ENCODE peak calls at places on chromosomes 5 and 9, in ten cellular contexts. H is dorsolateral prefrontal cortex, C is spleen, E is lower lobe of right lung, L is choroid plexus epithelial cell, N is upper lobe of left lung, Q is astrocyte of the cerebellum, R is foreskin fibroblast, O is fibroblast of villous mesenchyme, Z is NB4. J is an unnamed sample.

GRCh38 chr9:115106642-115107041 is 11.3 kb downstream of the TNC start:
- DNase-seq in H (no peak), C (no peak), E (no peak), L (no peak), N (no peak), Q (no peak), R (no peak), O (no peak), Z (no peak), J (no peak)

GRCh38 chr5:164115420-164115819 is 610.0 kb downstream of the MAT2B start:
- DNase-seq in H (no peak), C (no peak), E (no peak), L (no peak), N (no peak), Q (no peak), R (no peak), O (no peak), Z (no peak), J (no peak)

GRCh38 chr5:10501554-10502075 is 59.9 kb downstream of the ROPN1L start:
- DNase-seq in H (no peak), C (peak; percentile 65), E (no peak), L (peak; percentile 72), N (no peak), Q (no peak), R (no peak), O (peak; percentile 43), Z (peak; percentile 60), J (peak; percentile 24)

GRCh38 chr5:172078726-172079345 is 72.4 kb upstream of the FBXW11 start:
- DNase-seq in H (no peak), C (no peak), E (no peak), L (peak; percentile 56), N (peak; percentile 44), Q (no peak), R (no peak), O (no peak), Z (peak; percentile 22), J (peak; percentile 59)

GRCh38 chr9:69324549-69325401 is at the start of gene ENTREP1:
- DNase-seq in H (peak; percentile 7), C (peak; percentile 84), E (peak; percentile 87), L (peak; percentile 10), N (peak; percentile 76), Q (no peak), R (peak; percentile 20), O (peak; percentile 8), Z (no peak), J (peak; percentile 38)

GRCh38 chr9:4303002-4303401 is 3.1 kb upstream of the GLIS3 start:
- DNase-seq in H (no peak), C (no peak), E (no peak), L (peak; percentile 82), N (no peak), Q (no peak), R (peak; percentile 47), O (no peak), Z (no peak), J (peak; percentile 75)

GRCh38 chr5:140246378-140247122 is 56.4 kb downstream of the PFDN1 start:
- DNase-seq in H (peak; percentile 57), C (no peak), E (no peak), L (peak; percentile 80), N (no peak), Q (peak; percentile 63), R (peak; percentile 79), O (peak; percentile 85), Z (no peak), J (peak; percentile 77)

GRCh38 chr5:159415301-159415937 is 85.1 kb upstream of the IL12B start:
- DNase-seq in H (no peak), C (no peak), E (no peak), L (no peak), N (no peak), Q (no peak), R (no peak), O (peak; percentile 43), Z (no peak), J (no peak)

DNA sequence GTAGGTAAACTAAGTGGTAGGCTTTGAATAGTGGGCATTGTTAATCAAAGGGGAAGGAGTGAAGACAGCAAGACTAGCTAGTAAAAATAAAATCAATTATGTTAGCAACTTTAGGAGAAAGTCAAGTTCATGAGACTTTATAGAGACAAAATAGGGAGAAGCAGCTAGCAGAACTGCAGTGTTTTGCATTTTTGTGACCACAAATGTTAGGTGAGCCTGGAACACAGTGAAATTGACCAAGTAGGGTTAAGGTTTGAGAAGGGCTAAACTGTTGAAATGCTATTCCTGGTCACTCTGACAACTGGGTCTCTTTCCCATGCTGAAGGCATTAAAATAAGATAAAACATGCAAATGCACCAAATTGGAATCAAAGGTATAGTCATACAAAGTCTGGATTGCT is 13.0 kb downstream of the SEC61B start:
- DNase-seq in H (no peak), C (no peak), E (no peak), L (no peak), N (no peak), Q (no peak), R (no peak), O (no peak), Z (no peak), J (no peak)
- H3K4me3 ChIP-seq in H (no peak overlapping the region), C (no peak overlapping the region), E (no peak overlapping the region), L (no peak overlapping the region), N (no peak overlapping the region), Q (no peak overlapping the region), R (no peak overlapping the region), O (no peak overlapping the region), Z (no peak overlapping the region), J (no peak overlapping the region)

DNA sequence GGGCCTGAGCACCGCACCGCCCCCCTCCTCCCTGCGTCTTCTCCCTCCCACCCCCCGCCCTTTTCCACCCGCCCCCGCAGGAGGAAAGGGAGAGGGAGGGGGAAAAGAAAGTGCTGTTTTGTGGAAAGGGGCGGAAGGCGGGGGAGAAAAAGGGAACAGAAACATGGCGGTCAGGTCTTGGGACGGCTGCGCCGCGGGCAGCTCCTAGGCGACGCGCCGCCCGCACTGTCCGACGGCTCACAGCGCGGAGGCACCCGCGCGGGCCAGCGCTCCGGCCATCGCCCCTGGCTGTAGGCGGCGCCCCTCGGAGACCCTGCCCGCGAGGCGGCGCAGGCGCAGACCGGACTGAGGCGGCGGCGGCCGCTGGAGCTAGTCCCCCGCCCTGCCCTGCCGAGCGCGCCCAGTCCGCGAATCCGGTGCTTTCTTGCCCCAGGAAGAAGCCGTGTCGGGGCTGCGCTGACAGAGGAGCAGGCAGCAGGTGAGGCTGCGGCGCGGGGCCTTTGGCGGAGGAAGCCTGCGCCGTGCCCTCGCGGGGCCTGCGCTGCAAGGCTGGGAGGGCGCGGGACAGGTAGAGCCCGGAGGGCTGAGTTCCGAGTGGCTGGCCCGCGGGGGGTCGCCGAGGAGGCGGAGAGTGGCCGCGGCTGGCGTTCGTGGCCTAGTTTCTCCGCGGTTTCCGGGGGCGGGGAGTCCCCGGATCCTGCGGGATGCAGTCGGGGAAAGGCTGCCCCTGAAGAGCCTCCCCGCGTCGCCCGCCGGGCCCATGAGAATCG is at the start of gene DENND4C:
- DNase-seq in H (peak; percentile 82), C (peak; percentile 96), E (peak; percentile 92), L (peak; percentile 86), N (peak; percentile 86), Q (peak; percentile 50), R (peak; percentile 73), O (peak; percentile 89), Z (peak; percentile 99), J (peak; percentile 86)
- TF ChIP-seq CTCF in H (peak; percentile 18), C (peak; percentile 38), E (peak; percentile 20), L (no peak), N (peak; percentile 21), Q (no peak), R (no peak), O (no peak), Z (peak; percentile 7), J (no peak)

GRCh38 chr5:173867173-173867679 is 20.9 kb upstream of the CPEB4 start:
- DNase-seq in H (no peak), C (no peak), E (no peak), L (no peak), N (no peak), Q (no peak), R (no peak), O (no peak), Z (no peak), J (no peak)

GRCh38 chr5:173862047-173862477 is 26.1 kb upstream of the CPEB4 start:
- DNase-seq in H (no peak), C (no peak), E (no peak), L (no peak), N (no peak), Q (no peak), R (no peak), O (no peak), Z (no peak), J (no peak)

GRCh38 chr5:173868096-173868879 is 19.9 kb upstream of the CPEB4 start:
- DNase-seq in H (no peak), C (no peak), E (no peak), L (peak; percentile 58), N (peak; percentile 56), Q (peak; percentile 32), R (no peak), O (peak; percentile 41), Z (peak; percentile 92), J (peak; percentile 42)

GRCh38 chr5:173866249-173867172 is 21.6 kb upstream of the CPEB4 start:
- DNase-seq in H (peak; percentile 37), C (peak; percentile 85), E (peak; percentile 70), L (no peak), N (peak; percentile 59), Q (no peak), R (no peak), O (no peak), Z (peak; percentile 87), J (no peak)

DNA sequence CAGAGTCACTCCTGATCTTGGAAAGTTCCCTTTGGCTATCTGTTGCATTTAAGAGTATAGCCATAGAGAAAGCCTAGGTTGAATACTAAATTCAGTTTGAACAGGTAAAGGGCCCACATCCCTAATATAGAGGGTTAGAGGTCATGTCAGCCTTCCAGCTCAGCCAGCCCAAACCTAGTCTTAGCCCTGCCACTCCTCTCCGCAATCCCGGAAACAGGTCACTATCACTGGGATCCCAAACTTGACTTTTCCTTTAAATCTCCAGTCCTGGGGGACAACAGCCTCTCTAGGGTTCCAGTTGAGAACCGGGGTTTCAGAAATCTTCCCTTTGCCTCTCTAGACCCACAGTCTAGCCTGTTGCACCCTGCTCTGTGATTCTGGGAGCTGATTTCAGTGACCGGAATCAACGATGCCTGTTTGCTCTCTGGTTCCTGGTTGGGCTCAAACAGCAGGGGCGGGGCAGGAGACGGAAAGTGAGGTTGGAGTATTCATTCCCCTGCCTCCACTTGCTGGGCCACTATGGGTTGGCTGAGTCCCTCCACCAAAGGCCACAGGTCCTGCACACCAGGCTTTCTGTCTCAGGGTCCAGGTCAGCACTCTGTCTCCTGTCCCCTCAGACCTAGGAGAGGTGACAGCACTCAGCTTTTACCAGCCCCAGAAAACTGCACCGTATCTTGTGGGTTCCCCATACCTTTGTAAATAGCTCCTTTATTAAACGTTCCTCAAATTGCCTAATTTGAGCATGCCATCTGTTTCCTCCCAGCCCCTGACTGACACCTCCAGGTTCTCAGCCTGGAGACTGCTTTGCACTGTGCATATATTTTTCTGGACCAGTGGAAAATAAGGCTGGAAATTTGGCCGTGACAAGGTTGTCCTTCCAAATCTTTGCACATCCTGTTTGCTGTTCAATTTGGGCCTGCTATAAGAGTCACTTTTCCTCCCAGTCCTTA is 23.7 kb upstream of the CPEB4 start:
- DNase-seq in H (no peak), C (peak; percentile 84), E (peak; percentile 56), L (no peak), N (peak; percentile 70), Q (no peak), R (no peak), O (no peak), Z (peak; percentile 53), J (no peak)
- H3K4me3 ChIP-seq in H (no peak overlapping the region), C (no peak overlapping the region), E (no peak overlapping the region), L (no peak overlapping the region), N (no peak overlapping the region), Q (no peak overlapping the region), R (no peak overlapping the region), O (no peak overlapping the region), Z (no peak overlapping the region), J (no peak overlapping the region)

GRCh38 chr5:51958473-51958872 is 575.2 kb downstream of the ISL1 start:
- DNase-seq in H (no peak), C (no peak), E (no peak), L (no peak), N (no peak), Q (no peak), R (no peak), O (no peak), Z (no peak), J (no peak)

GRCh38 chr5:51961154-51961562 is 577.9 kb downstream of the ISL1 start:
- DNase-seq in H (no peak), C (no peak), E (no peak), L (no peak), N (no peak), Q (no peak), R (no peak), O (no peak), Z (no peak), J (no peak)

DNA sequence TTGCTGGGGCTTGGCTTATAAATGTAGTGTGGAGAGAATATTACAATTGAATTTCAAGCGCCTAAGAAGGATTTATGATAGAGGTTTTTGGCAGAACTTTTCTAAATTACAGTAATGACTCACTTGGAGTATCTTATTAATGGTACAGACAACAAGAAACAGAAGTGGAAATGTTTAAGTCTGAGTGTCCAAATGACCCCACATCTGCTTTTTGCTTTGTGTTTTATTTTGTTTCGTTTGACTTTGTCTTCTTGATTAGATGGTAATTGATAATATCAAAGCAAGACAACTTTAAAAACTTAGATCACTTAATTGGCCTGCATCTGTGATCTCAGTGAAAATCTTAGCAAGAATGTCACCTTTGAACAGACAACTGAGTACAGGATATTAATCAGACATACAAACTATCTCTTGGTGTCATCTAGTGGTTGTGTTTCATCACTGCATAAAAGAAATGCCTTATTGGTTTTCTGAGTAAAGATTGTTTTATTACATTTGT is 577.4 kb downstream of the ISL1 start:
- DNase-seq in H (no peak), C (no peak), E (no peak), L (peak; percentile 1), N (no peak), Q (no peak), R (peak; percentile 1), O (no peak), Z (peak; percentile 15), J (peak; percentile 0)
- TF ChIP-seq CTCF in H (peak; percentile 27), C (no peak), E (peak; percentile 13), L (no peak), N (no peak), Q (peak; percentile 5), R (peak; percentile 22), O (no peak), Z (no peak), J (no peak)